ENCODE peak calls at places on chromosomes 4 and X, in seven cellular contexts. D is A549, E is activated B cell treated with CpG ODN at 0.5 μM for 24 hours, Z is astrocyte of the spinal cord, H is Calu3, P is endothelial cell, O is uterus. F is an unnamed sample.

GRCh38 chrX:119999087-119999634 is 55.6 kb upstream of the NKAP start:
- DNase-seq in D (no peak), E (no peak), Z (no peak), H (no peak), P (no peak), O (no peak), F (no peak)

GRCh38 chr4:37922323-37922722 is 31.4 kb downstream of the TBC1D1 start:
- DNase-seq in D (no peak), E (no peak), Z (peak), H (no peak), P (no peak), O (no peak), F (no peak)

GRCh38 chr4:141180991-141181760 is 39.5 kb upstream of the ZNF330 start:
- DNase-seq in D (no peak), E (no peak), Z (no peak), H (no peak), P (no peak), O (no peak), F (no peak)

GRCh38 chrX:47146121-47146935 is 1.3 kb downstream of the RBM10 start:
- DNase-seq in D (no peak), E (no peak), Z (no peak), H (no peak), P (no peak), O (no peak), F (no peak)

GRCh38 chr4:10655968-10656367 is 28.6 kb downstream of the CLNK start:
- DNase-seq in D (no peak), E (no peak), Z (peak), H (no peak), P (no peak), O (no peak), F (no peak)

GRCh38 chrX:8738588-8739189 is 6.8 kb upstream of the ANOS1 start:
- DNase-seq in D (no peak), E (no peak), Z (peak), H (peak), P (peak), O (no peak), F (peak)

GRCh38 chr4:91764085-91764484 is 539.7 kb upstream of the GRID2 start:
- DNase-seq in D (no peak), E (no peak), Z (no peak), H (no peak), P (no peak), O (no peak), F (no peak)

GRCh38 chrX:68832101-68832416 is 3.2 kb downstream of the EFNB1 start:
- DNase-seq in D (no peak), E (no peak), Z (peak), H (no peak), P (no peak), O (peak), F (no peak)

GRCh38 chr4:170589597-170590191 is 499.9 kb upstream of the AADAT start:
- DNase-seq in D (peak), E (no peak), Z (peak), H (peak), P (no peak), O (no peak), F (no peak)
- TF ChIP-seq CTCF in D (peak), E (no peak), Z (peak), H (peak), P (peak), O (no peak), F (peak)

GRCh38 chr4:162645381-162645780 is 481.6 kb upstream of the FSTL5 start:
- DNase-seq in D (no peak), E (no peak), Z (no peak), H (no peak), P (no peak), O (no peak), F (no peak)
- TF ChIP-seq CTCF in D (peak), E (no peak), Z (no peak), H (no peak), P (no peak), O (no peak), F (no peak)

GRCh38 chrX:130300010-130300282 is 31.2 kb upstream of the ZNF280C start:
- DNase-seq in D (no peak), E (no peak), Z (no peak), H (no peak), P (no peak), O (no peak), F (no peak)
- TF ChIP-seq CTCF in D (no peak), E (no peak), Z (no peak), H (no peak), P (no peak), O (no peak), F (no peak)

GRCh38 chr4:86220137-86220536 is 139.7 kb downstream of the MAPK10 start:
- DNase-seq in D (no peak), E (no peak), Z (peak), H (no peak), P (no peak), O (no peak), F (no peak)
- TF ChIP-seq CTCF in D (no peak), E (no peak), Z (no peak), H (no peak), P (no peak), O (no peak), F (no peak)

GRCh38 chr4:27316176-27316575 is 455.5 kb downstream of the STIM2 start:
- DNase-seq in D (no peak), E (no peak), Z (no peak), H (no peak), P (no peak), O (no peak), F (no peak)

GRCh38 chr4:27315625-27316024 is 455.0 kb downstream of the STIM2 start:
- DNase-seq in D (no peak), E (no peak), Z (no peak), H (no peak), P (no peak), O (no peak), F (no peak)

GRCh38 chr4:27318740-27319139 is 458.1 kb downstream of the STIM2 start:
- DNase-seq in D (peak), E (no peak), Z (peak), H (peak), P (peak), O (no peak), F (peak)
- TF ChIP-seq CTCF in D (peak), E (no peak), Z (peak), H (no peak), P (no peak), O (no peak), F (no peak)

GRCh38 chr4:54384563-54384962 is 155.5 kb downstream of the PDGFRA start:
- DNase-seq in D (no peak), E (no peak), Z (peak), H (peak), P (peak), O (no peak), F (no peak)

GRCh38 chr4:54384152-54384551 is 155.1 kb downstream of the PDGFRA start:
- DNase-seq in D (no peak), E (no peak), Z (no peak), H (no peak), P (no peak), O (no peak), F (no peak)

GRCh38 chr4:54386693-54387092 is 157.6 kb downstream of the PDGFRA start:
- DNase-seq in D (no peak), E (no peak), Z (no peak), H (no peak), P (no peak), O (no peak), F (no peak)

GRCh38 chr4:54386270-54386669 is 157.2 kb downstream of the PDGFRA start:
- DNase-seq in D (no peak), E (no peak), Z (no peak), H (no peak), P (no peak), O (no peak), F (no peak)

GRCh38 chr4:54382623-54383022 is 153.5 kb downstream of the PDGFRA start:
- DNase-seq in D (no peak), E (no peak), Z (no peak), H (no peak), P (no peak), O (no peak), F (no peak)
- TF ChIP-seq CTCF in D (no peak), E (no peak), Z (no peak), H (no peak), P (no peak), O (no peak), F (no peak)

GRCh38 chr4:116882503-116882902 is 202.9 kb downstream of the TRAM1L1 start:
- DNase-seq in D (no peak), E (no peak), Z (no peak), H (no peak), P (no peak), O (no peak), F (no peak)

GRCh38 chr4:116880625-116881024 is 204.8 kb downstream of the TRAM1L1 start:
- DNase-seq in D (no peak), E (no peak), Z (no peak), H (no peak), P (no peak), O (no peak), F (no peak)

GRCh38 chr4:116881077-116881476 is 204.3 kb downstream of the TRAM1L1 start:
- DNase-seq in D (no peak), E (no peak), Z (no peak), H (no peak), P (no peak), O (no peak), F (no peak)

GRCh38 chr4:116885579-116885978 is 199.8 kb downstream of the TRAM1L1 start:
- DNase-seq in D (no peak), E (no peak), Z (no peak), H (no peak), P (no peak), O (no peak), F (no peak)
- TF ChIP-seq CTCF in D (no peak), E (no peak), Z (no peak), H (no peak), P (no peak), O (no peak), F (no peak)

DNA sequence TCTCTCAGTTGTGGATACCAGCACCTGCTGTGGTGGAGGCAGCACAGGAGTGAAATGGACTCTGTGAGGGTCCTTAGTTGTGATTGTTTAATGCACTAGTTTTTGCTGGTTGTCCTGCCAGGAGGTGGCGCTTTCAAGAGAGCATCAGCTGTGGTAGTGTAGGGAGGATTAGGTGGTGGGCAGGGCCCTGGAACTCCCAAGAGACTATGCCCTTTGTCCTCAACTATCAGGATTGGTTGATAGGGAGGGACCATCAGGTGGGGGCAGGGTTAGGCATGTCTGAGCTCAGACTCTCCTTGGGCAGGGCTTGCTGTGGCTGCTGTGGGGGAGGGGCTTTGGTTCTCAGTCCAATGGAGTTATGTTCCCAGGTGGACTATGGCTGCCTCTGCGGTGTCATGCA is 121.9 kb downstream of the RRAGB start:
- DNase-seq in D (no peak), E (no peak), Z (no peak), H (no peak), P (no peak), O (no peak), F (peak)
- TF ChIP-seq CTCF in D (no peak), E (no peak), Z (no peak), H (no peak), P (no peak), O (no peak), F (no peak)

GRCh38 chr4:173171098-173171497 is 2.5 kb downstream of the GALNT7 start:
- DNase-seq in D (peak), E (no peak), Z (peak), H (no peak), P (no peak), O (no peak), F (no peak)
- TF ChIP-seq CTCF in D (peak), E (no peak), Z (peak), H (no peak), P (peak), O (peak), F (peak)

GRCh38 chr4:792729-793108 is 33.2 kb downstream of the CPLX1 start:
- DNase-seq in D (no peak), E (no peak), Z (no peak), H (no peak), P (no peak), O (no peak), F (no peak)
- TF ChIP-seq CTCF in D (no peak), E (no peak), Z (no peak), H (no peak), P (no peak), O (no peak), F (no peak)

F was measured in glutamatergic neuron.